ENCODE peak calls at places on chromosomes 12 and 14, in four cellular contexts. L is stimulated activated CD4-positive, alpha-beta T cell treated with anti-CD3 and anti-CD28 coated beads, Interleukin-1b, Interleukin-23, amount 100 ng/mL, for 1 hour; R is AG04450; X is Right ventricle myocardium inferior. F is an unnamed sample.

GRCh38 chr14:100815478-100816285 is 10.2 kb upstream of the MEG3 start:
- DNase-seq in L (no peak), R (peak), X (peak), F (no peak)

GRCh38 chr12:32198555-32198954 is 91.9 kb downstream of the BICD1 start:
- DNase-seq in L (no peak), R (no peak), X (no peak), F (no peak)

GRCh38 chr12:56157201-56158028 is 744 bp upstream of the MYL6 start:
- DNase-seq in L (no peak), R (peak), X (peak), F (peak)

GRCh38 chr14:104681689-104682074 is 7.7 kb upstream of the INF2 start:
- DNase-seq in L (no peak), R (no peak), X (peak), F (no peak)

GRCh38 chr14:25003537-25003936 is 46.4 kb downstream of the STXBP6 start:
- DNase-seq in L (no peak), R (no peak), X (no peak), F (no peak)

GRCh38 chr12:115166698-115167315 is 482.8 kb upstream of the TBX3 start:
- DNase-seq in L (no peak), R (peak), X (no peak), F (no peak)

GRCh38 chr14:100762089-100762515 is 35.4 kb downstream of the DLK1 start:
- DNase-seq in L (no peak), R (no peak), X (no peak), F (no peak)

GRCh38 chr12:109656681-109657262 is 56.9 kb upstream of the FAM222A start:
- DNase-seq in L (no peak), R (no peak), X (no peak), F (no peak)

GRCh38 chr12:62983594-62983993 is 48.6 kb upstream of the PPM1H start:
- DNase-seq in L (no peak), R (no peak), X (no peak), F (no peak)

GRCh38 chr12:69508581-69508980 is 38.4 kb downstream of the FRS2 start:
- DNase-seq in L (no peak), R (no peak), X (no peak), F (no peak)

GRCh38 chr14:53365516-53366130 is 212.5 kb upstream of the DDHD1 start:
- DNase-seq in L (no peak), R (no peak), X (no peak), F (no peak)

GRCh38 chr14:93926209-93926872 is 803 bp upstream of the FAM181A start:
- DNase-seq in L (no peak), R (no peak), X (no peak), F (no peak)

GRCh38 chr14:75096959-75097358 is 27.5 kb downstream of the ZC2HC1C start:
- DNase-seq in L (no peak), R (no peak), X (no peak), F (no peak)

GRCh38 chr12:89019439-89020120 is 332.7 kb downstream of the DUSP6 start:
- DNase-seq in L (peak), R (peak), X (peak), F (peak)

GRCh38 chr12:107404981-107405380 is 280.6 kb upstream of the PWP1 start:
- DNase-seq in L (no peak), R (no peak), X (no peak), F (no peak)

GRCh38 chr14:72619071-72619710 is 274.7 kb downstream of the DPF3 start:
- DNase-seq in L (no peak), R (no peak), X (no peak), F (no peak)

GRCh38 chr14:73422515-73422914 is 35.8 kb downstream of the NUMB start:
- DNase-seq in L (no peak), R (no peak), X (no peak), F (no peak)

GRCh38 chr14:37585971-37586759 is 8.9 kb downstream of the FOXA1 start:
- DNase-seq in L (no peak), R (no peak), X (no peak), F (no peak)

GRCh38 chr12:49093746-49094103 is 876 bp downstream of the DHH start:
- DNase-seq in L (no peak), R (no peak), X (no peak), F (no peak)

GRCh38 chr14:68309121-68309520 is 483.7 kb downstream of the ZFP36L1 start:
- DNase-seq in L (no peak), R (no peak), X (no peak), F (no peak)

GRCh38 chr12:26795899-26796298 is 37.1 kb downstream of the ITPR2 start:
- DNase-seq in L (no peak), R (no peak), X (no peak), F (no peak)

GRCh38 chr12:69648476-69648875 is 37.8 kb upstream of the LRRC10 start:
- DNase-seq in L (no peak), R (peak), X (no peak), F (no peak)

GRCh38 chr12:125657681-125658080 is 592.4 kb downstream of the AACS start:
- DNase-seq in L (no peak), R (no peak), X (no peak), F (no peak)

GRCh38 chr12:38904932-38905479 is 385 bp downstream of the CPNE8 start:
- DNase-seq in L (no peak), R (no peak), X (peak), F (peak)

GRCh38 chr12:48000878-48001321 is 3.4 kb downstream of the COL2A1 start:
- DNase-seq in L (no peak), R (no peak), X (no peak), F (no peak)

GRCh38 chr14:102486513-102487203 is 22.9 kb downstream of the ANKRD9 start:
- DNase-seq in L (no peak), R (no peak), X (no peak), F (no peak)

GRCh38 chr12:11967356-11968040 is 103.2 kb upstream of the BCL2L14 start:
- DNase-seq in L (no peak), R (no peak), X (no peak), F (no peak)

GRCh38 chr14:105153331-105153731 is 15.2 kb downstream of the JAG2 start:
- DNase-seq in L (no peak), R (no peak), X (peak), F (no peak)

GRCh38 chr12:52951640-52952039 is 2.7 kb downstream of the KRT18 start:
- DNase-seq in L (no peak), R (no peak), X (no peak), F (no peak)

GRCh38 chr12:56922032-56922431 is 12.2 kb downstream of the SDR9C7 start:
- DNase-seq in L (no peak), R (no peak), X (no peak), F (no peak)

GRCh38 chr14:94394594-94395305 is 6.3 kb upstream of the SERPINA1 start:
- DNase-seq in L (no peak), R (no peak), X (peak), F (no peak)

GRCh38 chr14:102323102-102323501 is 3.6 kb downstream of the ZNF839 start:
- DNase-seq in L (no peak), R (peak), X (peak), F (no peak)

GRCh38 chr14:32073537-32074189 is 3.4 kb upstream of the ARHGAP5 start:
- DNase-seq in L (no peak), R (peak), X (no peak), F (peak)

GRCh38 chr14:105419305-105420091 is at the start of gene MTA1:
- DNase-seq in L (no peak), R (no peak), X (no peak), F (peak)

GRCh38 chr12:105164068-105164467 is 56.5 kb downstream of the WASHC4 start:
- DNase-seq in L (no peak), R (no peak), X (no peak), F (no peak)

GRCh38 chr12:93526786-93527428 is 45.6 kb upstream of the SOCS2 start:
- DNase-seq in L (no peak), R (peak), X (no peak), F (no peak)

GRCh38 chr12:19988457-19988856 is 379.9 kb upstream of the PDE3A start:
- DNase-seq in L (no peak), R (no peak), X (no peak), F (no peak)

GRCh38 chr14:52080817-52081755 is 12.2 kb upstream of the NID2 start:
- DNase-seq in L (no peak), R (peak), X (no peak), F (no peak)